ENCODE peak calls at places on chromosomes 12 and 14, in five cellular contexts. E, K, U, O and Z are unnamed samples.

GRCh38 chr12:26124491-26125450 is at the start of gene BHLHE41:
- DNase-seq in E (peak; percentile 14), K (no peak), U (no peak), O (no peak), Z (no peak)

GRCh38 chr12:16844875-16845274 is 238.9 kb upstream of the LMO3 start:
- DNase-seq in E (no peak), K (no peak), U (no peak), O (no peak), Z (no peak)

GRCh38 chr14:21098134-21098891 is at the start of gene ZNF219:
- DNase-seq in E (no peak), K (no peak), U (peak; percentile 40), O (peak; percentile 54), Z (no peak)

GRCh38 chr14:68814376-68815287 is 21.8 kb upstream of the ZFP36L1 start:
- DNase-seq in E (peak; percentile 5), K (peak; percentile 54), U (peak; percentile 65), O (peak; percentile 82), Z (no peak)

GRCh38 chr12:45582536-45582935 is 147.0 kb upstream of the ARID2 start:
- DNase-seq in E (no peak), K (no peak), U (no peak), O (no peak), Z (no peak)

GRCh38 chr12:86551146-86551571 is 295.0 kb upstream of the MGAT4C start:
- DNase-seq in E (no peak), K (no peak), U (no peak), O (no peak), Z (no peak)

GRCh38 chr14:61646366-61647101 is 48.8 kb upstream of the HIF1A start:
- DNase-seq in E (no peak), K (no peak), U (no peak), O (no peak), Z (no peak)

GRCh38 chr12:15050664-15051063 is 77.8 kb downstream of the PDE6H start:
- DNase-seq in E (no peak), K (no peak), U (no peak), O (no peak), Z (no peak)

GRCh38 chr12:47067778-47068431 is 11.5 kb upstream of the PCED1B start:
- DNase-seq in E (no peak), K (no peak), U (no peak), O (no peak), Z (no peak)

GRCh38 chr14:24093901-24094838 is at the start of gene PCK2:
- DNase-seq in E (peak; percentile 79), K (peak; percentile 69), U (peak; percentile 54), O (peak; percentile 75), Z (peak; percentile 89)

GRCh38 chr12:27894309-27894708 is 78.2 kb downstream of the PTHLH start:
- DNase-seq in E (no peak), K (no peak), U (no peak), O (no peak), Z (no peak)

GRCh38 chr12:43653917-43654316 is 101.9 kb upstream of the ADAMTS20 start:
- DNase-seq in E (no peak), K (no peak), U (no peak), O (no peak), Z (no peak)

GRCh38 chr14:63277784-63278183 is 41.0 kb downstream of the GPHB5 start:
- DNase-seq in E (no peak), K (no peak), U (no peak), O (no peak), Z (no peak)

GRCh38 chr12:14886271-14886670 is 617 bp upstream of the MGP start:
- DNase-seq in E (no peak), K (no peak), U (no peak), O (no peak), Z (no peak)

GRCh38 chr12:42104784-42105183 is 39.9 kb downstream of the GXYLT1 start:
- DNase-seq in E (no peak), K (no peak), U (no peak), O (no peak), Z (no peak)

GRCh38 chr12:75889214-75889613 is 142.4 kb downstream of the PHLDA1 start:
- DNase-seq in E (no peak), K (no peak), U (no peak), O (no peak), Z (no peak)

GRCh38 chr14:97299661-97300060 is 502.5 kb downstream of the VRK1 start:
- DNase-seq in E (no peak), K (peak; percentile 18), U (peak; percentile 7), O (no peak), Z (no peak)

GRCh38 chr14:31263485-31264133 is 56.0 kb upstream of the HECTD1 start:
- DNase-seq in E (peak; percentile 73), K (no peak), U (no peak), O (no peak), Z (peak; percentile 67)

GRCh38 chr12:130916251-130916911 is 37.3 kb upstream of the ADGRD1 start:
- DNase-seq in E (no peak), K (no peak), U (no peak), O (no peak), Z (no peak)

GRCh38 chr12:110577717-110578521 is 5.2 kb downstream of the PPTC7 start:
- DNase-seq in E (no peak), K (peak; percentile 17), U (peak; percentile 21), O (peak; percentile 86), Z (no peak)

GRCh38 chr12:29634057-29634456 is 136.6 kb upstream of the OVCH1 start:
- DNase-seq in E (no peak), K (no peak), U (no peak), O (no peak), Z (no peak)